ENCODE peak calls at places on chromosomes 13 and 19, in eight cellular contexts. S is cardiac fibroblast, G is cardiac muscle cell, L is suprapubic skin, U is breast epithelium, H is colonic mucosa, X is fibroblast of lung, E is fibroblast of pulmonary artery. O is an unnamed sample.

GRCh38 chr19:12596927-12597548 is 13.6 kb downstream of the ZNF490 start:
- DNase-seq in S (no peak), G (no peak), L (no peak), U (no peak), H (no peak), X (no peak), E (no peak), O (no peak)

GRCh38 chr13:30868806-30869470 is 37.1 kb upstream of the MEDAG start:
- DNase-seq in S (peak; percentile 37), G (no peak), L (no peak), U (no peak), H (no peak), X (peak; percentile 61), E (no peak), O (no peak)

GRCh38 chr19:42423462-42424344 is 3.5 kb downstream of the LIPE start:
- DNase-seq in S (peak; percentile 95), G (peak; percentile 96), L (peak; percentile 89), U (peak; percentile 85), H (peak; percentile 94), X (peak; percentile 95), E (peak; percentile 93), O (peak; percentile 98)

GRCh38 chr19:27676877-27677276 is 1536.1 kb downstream of the UQCRFS1 start:
- DNase-seq in S (no peak), G (no peak), L (peak; percentile 8), U (no peak), H (no peak), X (no peak), E (no peak), O (no peak)

GRCh38 chr13:30151398-30151797 is 156.0 kb downstream of the KATNAL1 start:
- DNase-seq in S (no peak), G (no peak), L (no peak), U (no peak), H (no peak), X (no peak), E (no peak), O (no peak)

GRCh38 chr13:25253702-25254101 is 33.6 kb downstream of the MTMR6 start:
- DNase-seq in S (peak; percentile 6), G (no peak), L (no peak), U (no peak), H (peak; percentile 36), X (no peak), E (no peak), O (no peak)

GRCh38 chr19:27780367-27781065 is 1432.4 kb downstream of the UQCRFS1 start:
- DNase-seq in S (no peak), G (no peak), L (no peak), U (no peak), H (no peak), X (no peak), E (no peak), O (no peak)

GRCh38 chr13:77274126-77274525 is 52.8 kb downstream of the MYCBP2 start:
- DNase-seq in S (peak; percentile 2), G (no peak), L (no peak), U (no peak), H (no peak), X (no peak), E (no peak), O (no peak)

GRCh38 chr19:42069619-42070293 is at the start of gene GRIK5:
- DNase-seq in S (no peak), G (peak; percentile 54), L (no peak), U (no peak), H (no peak), X (no peak), E (no peak), O (no peak)

GRCh38 chr19:37669336-37669963 is 14.2 kb upstream of the ZFP30 start:
- DNase-seq in S (no peak), G (no peak), L (no peak), U (no peak), H (no peak), X (no peak), E (no peak), O (no peak)

GRCh38 chr19:50465986-50466771 is 10.1 kb upstream of the EMC10 start:
- DNase-seq in S (no peak), G (peak; percentile 66), L (no peak), U (no peak), H (peak; percentile 72), X (no peak), E (no peak), O (no peak)

GRCh38 chr13:24012648-24013047 is 115.3 kb upstream of the C1QTNF9B start:
- DNase-seq in S (no peak), G (no peak), L (no peak), U (no peak), H (no peak), X (no peak), E (no peak), O (no peak)

GRCh38 chr13:59776924-59777690 is 386.6 kb downstream of the DIAPH3 start:
- DNase-seq in S (peak; percentile 81), G (no peak), L (no peak), U (no peak), H (no peak), X (peak; percentile 88), E (peak; percentile 88), O (peak; percentile 88)

GRCh38 chr19:18373892-18374629 is 11.9 kb upstream of the GDF15 start:
- DNase-seq in S (peak; percentile 99), G (peak; percentile 85), L (peak; percentile 97), U (peak; percentile 91), H (peak; percentile 83), X (peak; percentile 99), E (peak; percentile 99), O (peak; percentile 98)
- H3K4me3 ChIP-seq in S (no peak overlapping the region), G (no peak overlapping the region), L (no peak overlapping the region), U (no peak overlapping the region), H (no peak overlapping the region), X (no peak overlapping the region), E (no peak overlapping the region), O (no peak overlapping the region)

GRCh38 chr19:45682908-45683307 is 8.8 kb downstream of the SNRPD2 start:
- DNase-seq in S (no peak), G (no peak), L (no peak), U (no peak), H (no peak), X (no peak), E (no peak), O (no peak)

GRCh38 chr19:45682117-45682516 is 9.6 kb downstream of the SNRPD2 start:
- DNase-seq in S (no peak), G (no peak), L (no peak), U (no peak), H (no peak), X (no peak), E (no peak), O (no peak)

GRCh38 chr19:45676851-45677263 is 8.8 kb downstream of the GIPR start:
- DNase-seq in S (no peak), G (no peak), L (no peak), U (peak; percentile 34), H (peak; percentile 37), X (no peak), E (no peak), O (no peak)

GRCh38 chr19:45677351-45678230 is 9.6 kb downstream of the GIPR start:
- DNase-seq in S (peak; percentile 92), G (peak; percentile 92), L (peak; percentile 88), U (peak; percentile 96), H (peak; percentile 96), X (peak; percentile 63), E (peak; percentile 90), O (peak; percentile 72)

DNA sequence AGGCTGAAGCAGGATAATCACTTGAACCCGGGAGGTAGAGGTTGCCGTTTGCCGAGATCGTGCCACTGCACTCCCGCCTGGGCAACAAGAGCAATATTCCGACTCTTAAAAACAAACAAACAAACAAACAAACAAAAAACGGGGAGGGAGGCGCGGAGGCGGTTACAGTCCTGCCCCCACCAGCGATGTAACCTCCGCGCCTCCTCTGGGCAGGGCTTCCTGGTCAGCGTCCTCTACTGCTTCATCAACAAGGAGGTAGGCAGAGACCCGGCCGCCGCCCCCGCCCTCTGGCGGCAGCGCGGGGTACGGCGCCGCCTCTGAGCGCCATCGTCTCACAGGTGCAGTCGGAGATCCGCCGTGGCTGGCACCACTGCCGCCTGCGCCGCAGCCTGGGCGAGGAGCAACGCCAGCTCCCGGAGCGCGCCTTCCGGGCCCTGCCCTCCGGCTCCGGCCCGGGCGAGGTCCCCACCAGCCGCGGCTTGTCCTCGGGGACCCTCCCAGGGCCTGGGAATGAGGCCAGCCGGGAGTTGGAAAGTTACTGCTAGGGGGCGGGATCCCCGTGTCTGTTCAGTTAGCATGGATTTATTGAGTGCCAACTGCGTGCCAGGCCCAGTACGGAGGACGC is 10.2 kb downstream of the SNRPD2 start:
- DNase-seq in S (peak; percentile 86), G (peak; percentile 77), L (peak; percentile 87), U (peak; percentile 90), H (peak; percentile 92), X (peak; percentile 62), E (peak; percentile 80), O (peak; percentile 91)
- H3K4me3 ChIP-seq in S (peak overlapping the region; percentile 46), G (no peak overlapping the region), L (peak overlapping the region; percentile 36), U (peak overlapping the region; percentile 45), H (peak overlapping the region; percentile 25), X (peak overlapping the region; percentile 50), E (peak overlapping the region; percentile 43), O (peak overlapping the region; percentile 54)

DNA sequence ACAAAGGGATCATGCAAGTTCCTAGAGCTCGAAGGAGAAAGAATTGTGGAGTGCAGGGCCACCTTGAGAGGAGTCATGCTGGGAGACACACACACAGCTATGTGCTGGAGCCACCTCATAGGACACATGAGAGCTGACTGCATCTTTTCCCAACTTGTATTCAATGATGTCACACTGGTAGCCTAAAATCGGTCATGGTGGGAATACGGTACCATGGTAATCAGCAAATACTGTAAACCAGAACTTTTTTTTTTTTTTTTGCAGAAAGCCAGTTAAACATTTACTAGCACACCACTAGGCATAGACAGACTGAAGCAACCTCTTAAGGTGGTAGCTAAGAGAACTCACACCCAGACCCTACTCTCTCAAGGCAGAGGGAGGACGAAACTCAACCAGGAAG is 47.0 kb upstream of the INTS6 start:
- DNase-seq in S (no peak), G (no peak), L (no peak), U (no peak), H (no peak), X (no peak), E (no peak), O (no peak)
- H3K4me3 ChIP-seq in S (no peak overlapping the region), G (no peak overlapping the region), L (no peak overlapping the region), U (no peak overlapping the region), H (no peak overlapping the region), X (no peak overlapping the region), E (no peak overlapping the region), O (no peak overlapping the region)

GRCh38 chr13:40653558-40654318 is 12.7 kb downstream of the FOXO1 start:
- DNase-seq in S (peak; percentile 47), G (no peak), L (no peak), U (no peak), H (no peak), X (no peak), E (peak; percentile 53), O (no peak)

GRCh38 chr13:40651866-40652587 is 14.4 kb downstream of the FOXO1 start:
- DNase-seq in S (no peak), G (no peak), L (no peak), U (no peak), H (no peak), X (no peak), E (no peak), O (no peak)

GRCh38 chr13:40656358-40656757 is 10.1 kb downstream of the FOXO1 start:
- DNase-seq in S (no peak), G (no peak), L (no peak), U (no peak), H (no peak), X (peak; percentile 55), E (no peak), O (no peak)

GRCh38 chr13:40648841-40649240 is 17.6 kb downstream of the FOXO1 start:
- DNase-seq in S (no peak), G (peak; percentile 36), L (no peak), U (no peak), H (no peak), X (no peak), E (no peak), O (no peak)

DNA sequence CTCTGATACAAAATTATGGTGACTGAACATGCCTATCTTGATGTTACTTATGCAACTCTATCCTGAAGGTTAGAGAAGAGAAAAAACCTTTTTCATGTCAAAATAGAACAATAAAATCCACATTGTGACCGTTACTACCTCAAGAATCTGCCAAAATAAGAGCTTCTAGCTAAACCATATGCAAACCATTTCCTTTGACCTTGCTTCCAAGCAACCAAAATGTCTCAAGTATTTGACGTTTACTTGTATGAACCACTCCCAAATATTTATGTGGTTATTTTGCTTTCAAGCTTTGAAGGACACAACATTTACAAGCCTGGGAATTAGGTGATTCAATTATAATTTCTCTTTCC is 13.9 kb downstream of the FOXO1 start:
- DNase-seq in S (no peak), G (no peak), L (no peak), U (no peak), H (no peak), X (no peak), E (no peak), O (no peak)
- H3K4me3 ChIP-seq in S (no peak overlapping the region), G (no peak overlapping the region), L (no peak overlapping the region), U (no peak overlapping the region), H (no peak overlapping the region), X (no peak overlapping the region), E (no peak overlapping the region), O (no peak overlapping the region)

O was measured in foreskin fibroblast.